ENCODE peak calls at places on chromosome 16, in ten cellular contexts. L is A549, G is tibial nerve, X is esophagus muscularis mucosa, W is ovary, Z is sigmoid colon, Q is transverse colon, M is suprapubic skin, U is HepG2, F is H1. I is an unnamed sample.

GRCh38 chr16:14509055-14509454 is 121.0 kb downstream of the PARN start:
- DNase-seq in L (peak), G (no peak), X (no peak), W (no peak), Z (no peak), Q (no peak), M (no peak), U (peak), F (no peak), I (no peak)

GRCh38 chr16:17526956-17527355 is 56.2 kb upstream of the XYLT1 start:
- DNase-seq in L (no peak), G (no peak), X (no peak), W (no peak), Z (no peak), Q (no peak), M (no peak), U (no peak), F (no peak), I (no peak)

GRCh38 chr16:361872-362701 is 8.3 kb downstream of the MRPL28 start:
- DNase-seq in L (peak), G (no peak), X (no peak), W (peak), Z (peak), Q (peak), M (no peak), U (peak), F (peak), I (peak)

GRCh38 chr16:30526137-30526822 is at the start of gene ZNF768:
- DNase-seq in L (peak), G (no peak), X (no peak), W (peak), Z (peak), Q (peak), M (peak), U (peak), F (no peak), I (no peak)

GRCh38 chr16:4140652-4141051 is 24.4 kb upstream of the ADCY9 start:
- DNase-seq in L (no peak), G (no peak), X (no peak), W (no peak), Z (no peak), Q (no peak), M (no peak), U (no peak), F (no peak), I (no peak)

GRCh38 chr16:2858245-2859025 is 465 bp upstream of the PRSS22 start:
- DNase-seq in L (no peak), G (no peak), X (no peak), W (no peak), Z (no peak), Q (peak), M (no peak), U (no peak), F (no peak), I (peak)

GRCh38 chr16:88128556-88128955 is 177.3 kb downstream of the BANP start:
- DNase-seq in L (no peak), G (no peak), X (no peak), W (no peak), Z (no peak), Q (no peak), M (no peak), U (no peak), F (no peak), I (no peak)

GRCh38 chr16:67101683-67102082 is 8.1 kb upstream of the PHAF1 start:
- DNase-seq in L (no peak), G (no peak), X (no peak), W (no peak), Z (no peak), Q (no peak), M (no peak), U (no peak), F (no peak), I (no peak)

GRCh38 chr16:2286550-2286949 is 18.6 kb upstream of the RNPS1 start:
- DNase-seq in L (no peak), G (no peak), X (no peak), W (no peak), Z (no peak), Q (no peak), M (no peak), U (no peak), F (no peak), I (no peak)

GRCh38 chr16:79267146-79267545 is 333.4 kb downstream of the MAF start:
- DNase-seq in L (no peak), G (no peak), X (no peak), W (no peak), Z (no peak), Q (no peak), M (no peak), U (no peak), F (no peak), I (no peak)

GRCh38 chr16:64240586-64240985 is 881.3 kb downstream of the CDH11 start:
- DNase-seq in L (no peak), G (no peak), X (no peak), W (no peak), Z (no peak), Q (no peak), M (no peak), U (no peak), F (no peak), I (no peak)

GRCh38 chr16:62738631-62739030 is 702.4 kb upstream of the CDH8 start:
- DNase-seq in L (no peak), G (no peak), X (no peak), W (no peak), Z (no peak), Q (no peak), M (no peak), U (no peak), F (no peak), I (no peak)

GRCh38 chr16:75714661-75715060 is 11.6 kb downstream of the CPHXL start:
- DNase-seq in L (no peak), G (no peak), X (no peak), W (no peak), Z (no peak), Q (no peak), M (no peak), U (no peak), F (no peak), I (no peak)

GRCh38 chr16:11380836-11381235 is 35.6 kb downstream of the RMI2 start:
- DNase-seq in L (no peak), G (no peak), X (no peak), W (no peak), Z (peak), Q (no peak), M (no peak), U (no peak), F (no peak), I (no peak)

GRCh38 chr16:59593256-59593655 is 859.1 kb upstream of the GOT2 start:
- DNase-seq in L (no peak), G (no peak), X (no peak), W (no peak), Z (no peak), Q (no peak), M (no peak), U (no peak), F (no peak), I (no peak)

GRCh38 chr16:73122604-73123386 is 74.9 kb upstream of the ZFHX3 start:
- DNase-seq in L (no peak), G (peak), X (no peak), W (no peak), Z (no peak), Q (no peak), M (no peak), U (no peak), F (no peak), I (no peak)

GRCh38 chr16:77402672-77403071 is 32.2 kb downstream of the ADAMTS18 start:
- DNase-seq in L (no peak), G (no peak), X (peak), W (no peak), Z (no peak), Q (no peak), M (no peak), U (no peak), F (no peak), I (no peak)

GRCh38 chr16:70663524-70664324 is 17.4 kb downstream of the IL34 start:
- DNase-seq in L (no peak), G (no peak), X (no peak), W (peak), Z (peak), Q (no peak), M (peak), U (no peak), F (no peak), I (no peak)

GRCh38 chr16:67547423-67548264 is 14.7 kb upstream of the CTCF start:
- DNase-seq in L (no peak), G (no peak), X (peak), W (peak), Z (peak), Q (peak), M (peak), U (no peak), F (no peak), I (no peak)

GRCh38 chr16:28981517-28981916 is 3.3 kb upstream of the LAT start:
- DNase-seq in L (peak), G (no peak), X (no peak), W (no peak), Z (no peak), Q (no peak), M (no peak), U (peak), F (no peak), I (no peak)

GRCh38 chr16:75109732-75110243 is 6.8 kb downstream of the LDHD start:
- DNase-seq in L (no peak), G (no peak), X (no peak), W (peak), Z (peak), Q (peak), M (peak), U (no peak), F (no peak), I (peak)

GRCh38 chr16:17339764-17340541 is 130.8 kb downstream of the XYLT1 start:
- DNase-seq in L (no peak), G (no peak), X (no peak), W (no peak), Z (peak), Q (peak), M (no peak), U (no peak), F (no peak), I (peak)

GRCh38 chr16:69309316-69309715 is 1.8 kb upstream of the VPS4A start:
- DNase-seq in L (no peak), G (no peak), X (no peak), W (peak), Z (peak), Q (no peak), M (no peak), U (no peak), F (no peak), I (no peak)

GRCh38 chr16:69311533-69312388 is 611 bp downstream of the VPS4A start:
- DNase-seq in L (peak), G (no peak), X (no peak), W (no peak), Z (peak), Q (peak), M (peak), U (peak), F (no peak), I (peak)

GRCh38 chr16:69310479-69311114 is 553 bp upstream of the VPS4A start:
- DNase-seq in L (no peak), G (no peak), X (no peak), W (peak), Z (no peak), Q (no peak), M (no peak), U (no peak), F (no peak), I (no peak)

GRCh38 chr16:69313469-69313868 is 2.3 kb downstream of the VPS4A start:
- DNase-seq in L (no peak), G (no peak), X (no peak), W (no peak), Z (no peak), Q (no peak), M (peak), U (no peak), F (no peak), I (no peak)

DNA sequence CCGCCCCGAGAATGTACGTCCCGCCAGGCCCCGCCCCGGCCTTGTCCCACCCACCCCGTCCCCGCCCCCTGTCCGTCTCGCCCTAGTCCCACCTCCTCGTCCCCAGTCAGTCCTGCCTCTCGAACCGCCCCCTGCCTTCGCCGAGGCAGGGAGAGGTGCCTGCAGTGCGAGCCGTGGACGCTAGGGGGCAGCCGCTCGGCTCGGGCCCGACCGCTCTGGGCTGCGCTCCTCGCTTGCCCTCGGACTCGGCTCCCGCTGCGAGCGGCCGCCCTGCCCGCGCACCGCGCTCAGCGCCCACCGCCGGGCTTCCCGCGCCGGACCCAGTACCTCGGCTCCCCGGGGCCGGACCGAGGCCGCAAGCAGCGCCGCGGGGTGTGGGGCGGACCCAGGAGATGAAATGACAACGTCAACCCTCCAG is at the start of gene VPS4A:
- DNase-seq in L (peak), G (peak), X (peak), W (peak), Z (peak), Q (peak), M (peak), U (peak), F (peak), I (peak)
- TF ChIP-seq POLR2A in L (peak), G (peak), X (peak), W (peak), Z (no peak), Q (no peak), M (no peak), U (peak), F (peak), I (no peak)

GRCh38 chr16:85208643-85209520 is 96.6 kb upstream of the CIBAR2 start:
- DNase-seq in L (no peak), G (no peak), X (no peak), W (no peak), Z (no peak), Q (no peak), M (no peak), U (no peak), F (no peak), I (no peak)

GRCh38 chr16:85206472-85207356 is 94.4 kb upstream of the CIBAR2 start:
- DNase-seq in L (no peak), G (no peak), X (no peak), W (peak), Z (peak), Q (peak), M (no peak), U (no peak), F (no peak), I (peak)

GRCh38 chr16:85208181-85208580 is 95.9 kb upstream of the CIBAR2 start:
- DNase-seq in L (no peak), G (no peak), X (no peak), W (no peak), Z (no peak), Q (no peak), M (no peak), U (no peak), F (no peak), I (no peak)

GRCh38 chr16:85205747-85206471 is 93.6 kb upstream of the CIBAR2 start:
- DNase-seq in L (no peak), G (no peak), X (no peak), W (peak), Z (no peak), Q (no peak), M (no peak), U (peak), F (no peak), I (no peak)

DNA sequence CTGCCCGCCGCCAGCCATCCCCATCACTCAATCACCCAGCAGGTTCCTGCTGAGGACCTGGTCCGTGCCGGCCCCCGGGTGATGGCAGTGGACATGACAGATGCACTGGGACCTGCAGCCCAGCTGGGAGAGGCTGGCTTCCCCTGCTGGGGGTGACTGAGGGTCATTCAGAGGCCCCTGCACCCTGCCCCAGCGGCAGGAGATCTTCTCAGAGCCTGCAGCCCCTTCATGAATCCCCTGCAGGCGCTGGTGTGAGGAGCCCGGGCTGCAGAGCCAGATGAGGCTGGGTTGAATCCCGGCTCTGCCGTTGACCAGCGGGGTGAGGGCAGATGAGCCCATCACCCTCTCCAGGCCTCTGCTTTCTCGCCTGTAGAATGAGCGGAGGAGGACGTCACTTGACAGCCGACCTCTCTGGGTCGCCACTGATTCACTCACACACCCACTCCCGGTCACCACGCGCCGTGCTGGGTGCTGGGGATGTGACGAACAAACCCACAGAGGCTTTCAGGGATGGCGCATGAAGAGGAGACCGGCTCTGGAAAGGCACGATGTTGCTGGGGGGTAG is 95.2 kb upstream of the CIBAR2 start:
- DNase-seq in L (no peak), G (no peak), X (no peak), W (no peak), Z (no peak), Q (no peak), M (no peak), U (no peak), F (no peak), I (no peak)
- TF ChIP-seq EP300 in L (no peak), G (no peak), X (no peak), W (no peak), Z (no peak), Q (no peak), M (no peak), U (no peak), F (no peak), I (no peak)

GRCh38 chr16:57244767-57245471 is at the start of gene ARL2BP:
- DNase-seq in L (peak), G (peak), X (peak), W (peak), Z (peak), Q (peak), M (peak), U (peak), F (peak), I (peak)

GRCh38 chr16:57245472-57246113 is 534 bp downstream of the ARL2BP start:
- DNase-seq in L (peak), G (no peak), X (no peak), W (no peak), Z (peak), Q (peak), M (peak), U (no peak), F (no peak), I (peak)

GRCh38 chr16:57242650-57243049 is 2.4 kb upstream of the ARL2BP start:
- DNase-seq in L (no peak), G (no peak), X (no peak), W (no peak), Z (no peak), Q (no peak), M (no peak), U (no peak), F (no peak), I (no peak)

GRCh38 chr16:57240872-57241271 is 4.2 kb upstream of the ARL2BP start:
- DNase-seq in L (no peak), G (no peak), X (no peak), W (no peak), Z (no peak), Q (no peak), M (no peak), U (no peak), F (no peak), I (no peak)

DNA sequence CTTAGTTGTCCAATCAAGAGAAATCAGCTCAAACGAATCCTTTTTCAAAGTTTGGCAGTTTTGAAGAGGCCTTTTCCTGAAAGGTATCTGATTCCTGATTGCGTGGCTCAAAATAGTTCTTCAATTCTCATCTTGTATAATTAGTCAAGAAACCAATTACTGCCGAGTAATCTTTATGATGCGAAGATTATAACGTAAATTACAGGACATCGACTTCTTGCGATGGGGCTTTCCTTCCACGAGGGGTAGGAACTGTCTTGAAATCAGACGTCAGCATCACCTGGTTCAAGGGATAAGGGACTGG is 644 bp upstream of the ARL2BP start:
- DNase-seq in L (no peak), G (no peak), X (no peak), W (no peak), Z (no peak), Q (no peak), M (no peak), U (no peak), F (no peak), I (no peak)
- H3K4me3 ChIP-seq in L (peak), G (peak), X (peak), W (peak), Z (peak), Q (peak), M (peak), U (peak), F (peak), I (peak)

DNA sequence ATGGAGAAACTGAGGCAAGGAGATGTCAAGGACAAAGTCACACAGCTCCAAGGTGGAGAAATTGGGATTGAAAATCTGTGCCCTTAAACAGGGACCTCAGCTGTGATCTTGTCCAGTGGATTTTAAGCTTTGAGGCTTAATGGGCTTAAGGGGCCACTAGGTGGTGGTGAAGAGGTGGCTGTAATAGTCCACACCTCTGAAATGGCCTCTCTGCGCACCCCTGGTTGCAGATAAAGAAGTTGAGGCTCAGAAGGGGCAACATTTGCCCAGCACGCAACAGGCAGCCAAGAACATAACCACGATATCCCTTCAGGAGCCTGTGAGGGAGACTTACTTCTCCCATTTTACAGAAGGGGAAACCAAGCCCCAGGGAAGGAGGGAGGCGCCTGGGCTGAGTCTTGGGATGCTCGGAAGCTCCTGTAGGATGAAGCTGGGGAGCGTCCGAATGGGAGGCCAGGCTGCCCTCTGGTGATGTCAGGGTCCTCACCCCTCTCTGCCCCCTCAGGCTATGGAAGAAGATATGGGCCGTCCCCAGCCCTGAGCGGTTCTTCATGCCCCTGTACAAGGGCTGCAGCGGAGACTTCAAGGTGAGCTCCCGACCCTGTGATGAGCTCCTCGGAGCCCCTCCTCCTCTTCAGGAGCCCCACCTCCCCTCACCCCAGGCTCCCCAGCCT is 43.7 kb downstream of the IL21R start:
- DNase-seq in L (no peak), G (no peak), X (no peak), W (no peak), Z (peak), Q (no peak), M (peak), U (no peak), F (no peak), I (no peak)
- TF ChIP-seq POLR2A in L (no peak), G (no peak), X (no peak), W (no peak), Z (no peak), Q (no peak), M (no peak), U (no peak), F (no peak), I (no peak)

GRCh38 chr16:9297437-9298113 is 206.1 kb downstream of the HAPSTR1 start:
- DNase-seq in L (peak), G (no peak), X (no peak), W (peak), Z (peak), Q (no peak), M (no peak), U (peak), F (peak), I (peak)
- TF ChIP-seq EP300 in L (no peak), G (no peak), X (no peak), W (no peak), Z (no peak), Q (no peak), M (no peak), U (no peak), F (no peak), I (no peak)

GRCh38 chr16:50282955-50283631 is 16.7 kb downstream of the ADCY7 start:
- DNase-seq in L (no peak), G (no peak), X (no peak), W (no peak), Z (no peak), Q (no peak), M (no peak), U (peak), F (no peak), I (no peak)

GRCh38 chr16:50281391-50282009 is 15.1 kb downstream of the ADCY7 start:
- DNase-seq in L (no peak), G (no peak), X (no peak), W (no peak), Z (no peak), Q (no peak), M (no peak), U (no peak), F (no peak), I (no peak)

GRCh38 chr16:50280932-50281331 is 14.6 kb downstream of the ADCY7 start:
- DNase-seq in L (no peak), G (no peak), X (no peak), W (no peak), Z (no peak), Q (no peak), M (peak), U (no peak), F (no peak), I (no peak)

GRCh38 chr16:50284131-50284911 is 18.0 kb downstream of the ADCY7 start:
- DNase-seq in L (no peak), G (no peak), X (no peak), W (peak), Z (no peak), Q (peak), M (no peak), U (peak), F (no peak), I (peak)

GRCh38 chr16:50282010-50282538 is 15.7 kb downstream of the ADCY7 start:
- DNase-seq in L (no peak), G (no peak), X (no peak), W (peak), Z (peak), Q (peak), M (no peak), U (no peak), F (no peak), I (peak)
- H3K4me3 ChIP-seq in L (no peak), G (no peak), X (no peak), W (no peak), Z (no peak), Q (no peak), M (peak), U (no peak), F (no peak), I (no peak)